ENCODE peak calls at places on chromosomes 4 and X, in ten cellular contexts. One of them, this sample, is unnamed.

GRCh38 chr4:147582386-147583077 is 34.7 kb upstream of the TMEM184C start:
- DNase-seq in neural progenitor cell: no peak
- DNase-seq in HepG2: no peak
- DNase-seq in psoas muscle: no peak
- DNase-seq in uterus: no peak
- DNase-seq in fibroblast of lung: peak; percentile 47
- DNase-seq in CD4-positive, CD25-positive, alpha-beta regulatory T cell: no peak
- DNase-seq in upper lobe of right lung: no peak
- DNase-seq in Panc1: no peak
- DNase-seq in endodermal cell: no peak
- DNase-seq in this sample: no peak

GRCh38 chrX:73563740-73564073 is 710 bp downstream of the CHIC1 start:
- DNase-seq in neural progenitor cell: no peak
- DNase-seq in HepG2: no peak
- DNase-seq in psoas muscle: no peak
- DNase-seq in uterus: no peak
- DNase-seq in fibroblast of lung: peak; percentile 10
- DNase-seq in CD4-positive, CD25-positive, alpha-beta regulatory T cell: peak; percentile 58
- DNase-seq in upper lobe of right lung: no peak
- DNase-seq in Panc1: no peak
- DNase-seq in endodermal cell: no peak
- DNase-seq in this sample: no peak

GRCh38 chr4:24872720-24873119 is 40.1 kb downstream of the CCDC149 start:
- DNase-seq in neural progenitor cell: no peak
- DNase-seq in HepG2: no peak
- DNase-seq in psoas muscle: no peak
- DNase-seq in uterus: no peak
- DNase-seq in fibroblast of lung: no peak
- DNase-seq in CD4-positive, CD25-positive, alpha-beta regulatory T cell: no peak
- DNase-seq in upper lobe of right lung: no peak
- DNase-seq in Panc1: no peak
- DNase-seq in endodermal cell: no peak
- DNase-seq in this sample: no peak

GRCh38 chr4:25955705-25956104 is 41.7 kb downstream of the SMIM20 start:
- DNase-seq in neural progenitor cell: no peak
- DNase-seq in HepG2: no peak
- DNase-seq in psoas muscle: no peak
- DNase-seq in uterus: no peak
- DNase-seq in fibroblast of lung: no peak
- DNase-seq in CD4-positive, CD25-positive, alpha-beta regulatory T cell: no peak
- DNase-seq in upper lobe of right lung: no peak
- DNase-seq in Panc1: no peak
- DNase-seq in endodermal cell: peak; percentile 77
- DNase-seq in this sample: no peak

GRCh38 chrX:54044126-54044876 is at the start of gene PHF8:
- DNase-seq in neural progenitor cell: peak; percentile 95
- DNase-seq in HepG2: peak; percentile 86
- DNase-seq in psoas muscle: peak; percentile 94
- DNase-seq in uterus: peak; percentile 95
- DNase-seq in fibroblast of lung: peak; percentile 94
- DNase-seq in CD4-positive, CD25-positive, alpha-beta regulatory T cell: peak; percentile 96
- DNase-seq in upper lobe of right lung: peak; percentile 97
- DNase-seq in Panc1: peak; percentile 51
- DNase-seq in endodermal cell: peak; percentile 96
- DNase-seq in this sample: peak; percentile 97

GRCh38 chr4:144903953-144904711 is 193.9 kb downstream of the ANAPC10 start:
- DNase-seq in neural progenitor cell: no peak
- DNase-seq in HepG2: no peak
- DNase-seq in psoas muscle: no peak
- DNase-seq in uterus: no peak
- DNase-seq in fibroblast of lung: no peak
- DNase-seq in CD4-positive, CD25-positive, alpha-beta regulatory T cell: no peak
- DNase-seq in upper lobe of right lung: no peak
- DNase-seq in Panc1: no peak
- DNase-seq in endodermal cell: no peak
- DNase-seq in this sample: no peak

GRCh38 chr4:42678512-42678911 is 21.6 kb upstream of the ATP8A1 start:
- DNase-seq in neural progenitor cell: no peak
- DNase-seq in HepG2: no peak
- DNase-seq in psoas muscle: no peak
- DNase-seq in uterus: no peak
- DNase-seq in fibroblast of lung: no peak
- DNase-seq in CD4-positive, CD25-positive, alpha-beta regulatory T cell: no peak
- DNase-seq in upper lobe of right lung: no peak
- DNase-seq in Panc1: no peak
- DNase-seq in endodermal cell: no peak
- DNase-seq in this sample: no peak

GRCh38 chr4:174260099-174260498 is 23.4 kb downstream of the FBXO8 start:
- DNase-seq in neural progenitor cell: no peak
- DNase-seq in HepG2: peak; percentile 70
- DNase-seq in psoas muscle: no peak
- DNase-seq in uterus: no peak
- DNase-seq in fibroblast of lung: peak; percentile 93
- DNase-seq in CD4-positive, CD25-positive, alpha-beta regulatory T cell: no peak
- DNase-seq in upper lobe of right lung: no peak
- DNase-seq in Panc1: no peak
- DNase-seq in endodermal cell: no peak
- DNase-seq in this sample: no peak

GRCh38 chr4:143403551-143403816 is 66.8 kb downstream of the GAB1 start:
- DNase-seq in neural progenitor cell: no peak
- DNase-seq in HepG2: no peak
- DNase-seq in psoas muscle: no peak
- DNase-seq in uterus: no peak
- DNase-seq in fibroblast of lung: no peak
- DNase-seq in CD4-positive, CD25-positive, alpha-beta regulatory T cell: no peak
- DNase-seq in upper lobe of right lung: no peak
- DNase-seq in Panc1: no peak
- DNase-seq in endodermal cell: no peak
- DNase-seq in this sample: no peak

GRCh38 chr4:143407475-143407874 is 70.8 kb downstream of the GAB1 start:
- DNase-seq in neural progenitor cell: no peak
- DNase-seq in HepG2: no peak
- DNase-seq in psoas muscle: no peak
- DNase-seq in uterus: no peak
- DNase-seq in fibroblast of lung: peak; percentile 20
- DNase-seq in CD4-positive, CD25-positive, alpha-beta regulatory T cell: no peak
- DNase-seq in upper lobe of right lung: no peak
- DNase-seq in Panc1: no peak
- DNase-seq in endodermal cell: no peak
- DNase-seq in this sample: no peak

GRCh38 chr4:143404555-143404954 is 67.9 kb downstream of the GAB1 start:
- DNase-seq in neural progenitor cell: no peak
- DNase-seq in HepG2: no peak
- DNase-seq in psoas muscle: no peak
- DNase-seq in uterus: no peak
- DNase-seq in fibroblast of lung: no peak
- DNase-seq in CD4-positive, CD25-positive, alpha-beta regulatory T cell: no peak
- DNase-seq in upper lobe of right lung: no peak
- DNase-seq in Panc1: no peak
- DNase-seq in endodermal cell: no peak
- DNase-seq in this sample: no peak

GRCh38 chr4:143406523-143406922 is 69.8 kb downstream of the GAB1 start:
- DNase-seq in neural progenitor cell: no peak
- DNase-seq in HepG2: peak; percentile 4
- DNase-seq in psoas muscle: peak; percentile 54
- DNase-seq in uterus: peak; percentile 66
- DNase-seq in fibroblast of lung: peak; percentile 96
- DNase-seq in CD4-positive, CD25-positive, alpha-beta regulatory T cell: no peak
- DNase-seq in upper lobe of right lung: no peak
- DNase-seq in Panc1: no peak
- DNase-seq in endodermal cell: no peak
- DNase-seq in this sample: peak; percentile 83

DNA sequence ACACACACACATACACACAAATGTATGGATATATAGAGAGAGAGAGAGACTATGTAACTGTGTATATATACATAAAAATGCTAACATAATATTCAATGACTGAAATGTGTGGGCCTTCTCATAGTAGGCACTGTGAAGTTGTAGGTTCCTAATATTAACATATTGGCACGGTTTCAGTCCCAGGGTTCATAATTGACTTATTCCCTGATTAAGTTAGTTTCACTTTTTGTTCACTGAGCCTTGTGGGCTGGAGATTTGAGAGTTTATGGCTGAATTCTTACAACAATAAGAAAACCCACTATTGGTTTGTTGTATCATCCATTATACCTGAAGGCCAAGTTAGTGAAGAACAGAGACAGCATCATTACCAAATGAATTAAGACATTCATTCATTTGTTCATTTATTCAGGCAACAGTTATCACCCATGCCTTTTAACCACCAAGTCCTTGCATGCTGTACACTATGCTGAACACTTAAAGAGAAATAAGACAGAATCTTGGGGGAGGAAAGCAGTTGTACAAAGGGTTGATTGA is 68.6 kb downstream of the GAB1 start:
- DNase-seq in neural progenitor cell: no peak
- DNase-seq in HepG2: no peak
- DNase-seq in psoas muscle: no peak
- DNase-seq in uterus: no peak
- DNase-seq in fibroblast of lung: no peak
- DNase-seq in CD4-positive, CD25-positive, alpha-beta regulatory T cell: no peak
- DNase-seq in upper lobe of right lung: no peak
- DNase-seq in Panc1: no peak
- DNase-seq in endodermal cell: no peak
- DNase-seq in this sample: no peak
- H3K4me1 ChIP-seq in neural progenitor cell: no peaks in the 10 kb centered on the region
- H3K4me1 ChIP-seq in HepG2: peaks cover 7% of the 10 kb centered on the region
- H3K4me1 ChIP-seq in psoas muscle: peaks cover 93% of the 10 kb centered on the region
- H3K4me1 ChIP-seq in uterus: peaks cover 22% of the 10 kb centered on the region
- H3K4me1 ChIP-seq in fibroblast of lung: peaks cover 11% of the 10 kb centered on the region
- H3K4me1 ChIP-seq in CD4-positive, CD25-positive, alpha-beta regulatory T cell: no peaks in the 10 kb centered on the region
- H3K4me1 ChIP-seq in upper lobe of right lung: peaks cover 68% of the 10 kb centered on the region
- H3K4me1 ChIP-seq in Panc1: no peaks in the 10 kb centered on the region
- H3K4me1 ChIP-seq in endodermal cell: peaks cover 4% of the 10 kb centered on the region
- H3K4me1 ChIP-seq in this sample: peaks cover 12% of the 10 kb centered on the region

GRCh38 chrX:40106677-40107290 is 9.0 kb upstream of the BCOR start:
- DNase-seq in neural progenitor cell: no peak
- DNase-seq in HepG2: no peak
- DNase-seq in psoas muscle: no peak
- DNase-seq in uterus: no peak
- DNase-seq in fibroblast of lung: no peak
- DNase-seq in CD4-positive, CD25-positive, alpha-beta regulatory T cell: no peak
- DNase-seq in upper lobe of right lung: no peak
- DNase-seq in Panc1: no peak
- DNase-seq in endodermal cell: no peak
- DNase-seq in this sample: no peak

GRCh38 chrX:40105791-40106676 is 8.3 kb upstream of the BCOR start:
- DNase-seq in neural progenitor cell: peak; percentile 88
- DNase-seq in HepG2: no peak
- DNase-seq in psoas muscle: peak; percentile 80
- DNase-seq in uterus: peak; percentile 72
- DNase-seq in fibroblast of lung: no peak
- DNase-seq in CD4-positive, CD25-positive, alpha-beta regulatory T cell: peak; percentile 76
- DNase-seq in upper lobe of right lung: peak; percentile 88
- DNase-seq in Panc1: no peak
- DNase-seq in endodermal cell: peak; percentile 94
- DNase-seq in this sample: peak; percentile 91

GRCh38 chrX:40104649-40105015 is 6.9 kb upstream of the BCOR start:
- DNase-seq in neural progenitor cell: peak; percentile 53
- DNase-seq in HepG2: no peak
- DNase-seq in psoas muscle: peak; percentile 66
- DNase-seq in uterus: peak; percentile 48
- DNase-seq in fibroblast of lung: peak; percentile 55
- DNase-seq in CD4-positive, CD25-positive, alpha-beta regulatory T cell: peak; percentile 31
- DNase-seq in upper lobe of right lung: peak; percentile 76
- DNase-seq in Panc1: no peak
- DNase-seq in endodermal cell: peak; percentile 77
- DNase-seq in this sample: peak; percentile 90

GRCh38 chrX:40103565-40104323 is 6.0 kb upstream of the BCOR start:
- DNase-seq in neural progenitor cell: peak; percentile 55
- DNase-seq in HepG2: no peak
- DNase-seq in psoas muscle: no peak
- DNase-seq in uterus: no peak
- DNase-seq in fibroblast of lung: no peak
- DNase-seq in CD4-positive, CD25-positive, alpha-beta regulatory T cell: no peak
- DNase-seq in upper lobe of right lung: no peak
- DNase-seq in Panc1: no peak
- DNase-seq in endodermal cell: no peak
- DNase-seq in this sample: no peak

GRCh38 chrX:40105016-40105790 is 7.4 kb upstream of the BCOR start:
- DNase-seq in neural progenitor cell: peak; percentile 69
- DNase-seq in HepG2: no peak
- DNase-seq in psoas muscle: peak; percentile 54
- DNase-seq in uterus: no peak
- DNase-seq in fibroblast of lung: no peak
- DNase-seq in CD4-positive, CD25-positive, alpha-beta regulatory T cell: peak; percentile 47
- DNase-seq in upper lobe of right lung: peak; percentile 79
- DNase-seq in Panc1: no peak
- DNase-seq in endodermal cell: peak; percentile 83
- DNase-seq in this sample: peak; percentile 74
- H3K4me1 ChIP-seq in neural progenitor cell: peaks cover 44% of the 10 kb centered on the region
- H3K4me1 ChIP-seq in HepG2: peaks cover 38% of the 10 kb centered on the region
- H3K4me1 ChIP-seq in psoas muscle: peaks cover 23% of the 10 kb centered on the region
- H3K4me1 ChIP-seq in uterus: no peaks in the 10 kb centered on the region
- H3K4me1 ChIP-seq in fibroblast of lung: peaks cover 3% of the 10 kb centered on the region
- H3K4me1 ChIP-seq in CD4-positive, CD25-positive, alpha-beta regulatory T cell: peaks cover 36% of the 10 kb centered on the region
- H3K4me1 ChIP-seq in upper lobe of right lung: peaks cover 12% of the 10 kb centered on the region
- H3K4me1 ChIP-seq in Panc1: peaks cover 21% of the 10 kb centered on the region
- H3K4me1 ChIP-seq in endodermal cell: no peaks in the 10 kb centered on the region
- H3K4me1 ChIP-seq in this sample: no peaks in the 10 kb centered on the region

GRCh38 chr4:157048248-157048647 is 27.7 kb upstream of the GLRB start:
- DNase-seq in neural progenitor cell: no peak
- DNase-seq in HepG2: no peak
- DNase-seq in psoas muscle: peak; percentile 32
- DNase-seq in uterus: peak; percentile 47
- DNase-seq in fibroblast of lung: peak; percentile 94
- DNase-seq in CD4-positive, CD25-positive, alpha-beta regulatory T cell: no peak
- DNase-seq in upper lobe of right lung: no peak
- DNase-seq in Panc1: no peak
- DNase-seq in endodermal cell: no peak
- DNase-seq in this sample: peak; percentile 60

GRCh38 chr4:157050561-157050960 is 25.4 kb upstream of the GLRB start:
- DNase-seq in neural progenitor cell: no peak
- DNase-seq in HepG2: no peak
- DNase-seq in psoas muscle: no peak
- DNase-seq in uterus: no peak
- DNase-seq in fibroblast of lung: no peak
- DNase-seq in CD4-positive, CD25-positive, alpha-beta regulatory T cell: no peak
- DNase-seq in upper lobe of right lung: no peak
- DNase-seq in Panc1: no peak
- DNase-seq in endodermal cell: peak; percentile 72
- DNase-seq in this sample: no peak

GRCh38 chr4:157040380-157040779 is 35.6 kb upstream of the GLRB start:
- DNase-seq in neural progenitor cell: no peak
- DNase-seq in HepG2: no peak
- DNase-seq in psoas muscle: no peak
- DNase-seq in uterus: no peak
- DNase-seq in fibroblast of lung: no peak
- DNase-seq in CD4-positive, CD25-positive, alpha-beta regulatory T cell: no peak
- DNase-seq in upper lobe of right lung: no peak
- DNase-seq in Panc1: no peak
- DNase-seq in endodermal cell: no peak
- DNase-seq in this sample: no peak

GRCh38 chr4:157043131-157043530 is 32.8 kb upstream of the GLRB start:
- DNase-seq in neural progenitor cell: peak; percentile 64
- DNase-seq in HepG2: peak; percentile 2
- DNase-seq in psoas muscle: no peak
- DNase-seq in uterus: no peak
- DNase-seq in fibroblast of lung: peak; percentile 58
- DNase-seq in CD4-positive, CD25-positive, alpha-beta regulatory T cell: no peak
- DNase-seq in upper lobe of right lung: no peak
- DNase-seq in Panc1: no peak
- DNase-seq in endodermal cell: peak; percentile 73
- DNase-seq in this sample: no peak

DNA sequence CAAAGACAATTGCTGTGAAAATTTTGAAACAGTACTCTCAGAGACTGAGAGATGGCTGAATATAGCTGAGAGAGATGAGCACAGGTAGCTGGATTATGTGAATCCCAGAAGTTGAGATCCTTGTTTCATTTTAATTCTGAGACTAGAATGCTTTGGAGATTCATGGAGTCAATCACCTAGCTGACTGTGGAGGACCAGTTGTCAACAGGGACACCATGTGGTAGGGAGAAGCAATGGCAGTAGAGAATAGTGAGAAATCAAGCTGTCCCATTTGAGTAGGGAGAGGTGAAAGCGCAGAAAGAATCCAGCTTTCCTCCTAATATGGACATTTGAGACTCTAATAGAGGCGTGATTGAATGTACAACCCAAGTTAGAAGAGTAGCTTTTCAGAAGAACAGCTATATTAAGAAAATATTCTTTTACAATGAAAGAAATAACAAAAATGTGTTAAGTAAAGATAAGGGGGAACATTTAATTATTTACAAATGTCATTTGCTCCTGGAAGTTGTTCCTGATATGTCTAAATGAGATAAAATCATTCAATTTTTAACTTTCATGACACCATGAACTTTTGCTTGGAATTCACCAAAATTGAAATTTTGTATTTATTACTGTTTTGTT is 30.3 kb upstream of the GLRB start:
- DNase-seq in neural progenitor cell: peak; percentile 61
- DNase-seq in HepG2: peak; percentile 47
- DNase-seq in psoas muscle: no peak
- DNase-seq in uterus: peak; percentile 32
- DNase-seq in fibroblast of lung: peak; percentile 84
- DNase-seq in CD4-positive, CD25-positive, alpha-beta regulatory T cell: no peak
- DNase-seq in upper lobe of right lung: no peak
- DNase-seq in Panc1: peak; percentile 32
- DNase-seq in endodermal cell: peak; percentile 54
- DNase-seq in this sample: no peak
- H3K4me1 ChIP-seq in neural progenitor cell: no peaks in the 10 kb centered on the region
- H3K4me1 ChIP-seq in HepG2: no peaks in the 10 kb centered on the region
- H3K4me1 ChIP-seq in psoas muscle: no peaks in the 10 kb centered on the region
- H3K4me1 ChIP-seq in uterus: no peaks in the 10 kb centered on the region
- H3K4me1 ChIP-seq in fibroblast of lung: peaks cover 2% of the 10 kb centered on the region
- H3K4me1 ChIP-seq in CD4-positive, CD25-positive, alpha-beta regulatory T cell: no peaks in the 10 kb centered on the region
- H3K4me1 ChIP-seq in upper lobe of right lung: no peaks in the 10 kb centered on the region
- H3K4me1 ChIP-seq in Panc1: peaks cover 4% of the 10 kb centered on the region
- H3K4me1 ChIP-seq in endodermal cell: no peaks in the 10 kb centered on the region
- H3K4me1 ChIP-seq in this sample: no peaks in the 10 kb centered on the region

GRCh38 chr4:155777971-155778710 is 19.3 kb downstream of the GUCY1B1 start:
- DNase-seq in neural progenitor cell: no peak
- DNase-seq in HepG2: no peak
- DNase-seq in psoas muscle: no peak
- DNase-seq in uterus: no peak
- DNase-seq in fibroblast of lung: peak; percentile 96
- DNase-seq in CD4-positive, CD25-positive, alpha-beta regulatory T cell: no peak
- DNase-seq in upper lobe of right lung: no peak
- DNase-seq in Panc1: no peak
- DNase-seq in endodermal cell: no peak
- DNase-seq in this sample: no peak
- H3K4me1 ChIP-seq in neural progenitor cell: no peaks in the 10 kb centered on the region
- H3K4me1 ChIP-seq in HepG2: no peaks in the 10 kb centered on the region
- H3K4me1 ChIP-seq in psoas muscle: no peaks in the 10 kb centered on the region
- H3K4me1 ChIP-seq in uterus: no peaks in the 10 kb centered on the region
- H3K4me1 ChIP-seq in fibroblast of lung: peaks cover 5% of the 10 kb centered on the region
- H3K4me1 ChIP-seq in CD4-positive, CD25-positive, alpha-beta regulatory T cell: no peaks in the 10 kb centered on the region
- H3K4me1 ChIP-seq in upper lobe of right lung: peaks cover 17% of the 10 kb centered on the region
- H3K4me1 ChIP-seq in Panc1: no peaks in the 10 kb centered on the region
- H3K4me1 ChIP-seq in endodermal cell: no peaks in the 10 kb centered on the region
- H3K4me1 ChIP-seq in this sample: peaks cover 1% of the 10 kb centered on the region

This sample was measured in aorta.